ENCODE peak calls at places on chromosomes 13 and 19, in ten cellular contexts. P, E, J, S, O, Q, K, Z, T and N are unnamed samples.

GRCh38 chr13:91904005-91904404 is 505.6 kb downstream of the GPC5 start:
- DNase-seq in T (no peak), P (no peak), E (no peak), O (no peak), Z (no peak), S (no peak), Q (no peak), K (no peak), J (no peak), N (no peak)

GRCh38 chr13:60230593-60230992 is 66.9 kb upstream of the DIAPH3 start:
- DNase-seq in K (no peak), Z (no peak), T (no peak), E (no peak), Q (no peak), O (no peak), J (no peak), P (peak; percentile 20), S (no peak), N (no peak)

GRCh38 chr13:31119966-31120733 is 41.6 kb downstream of the HSPH1 start:
- DNase-seq in O (no peak), K (no peak), S (no peak), T (no peak), E (no peak), Q (no peak), J (no peak), P (no peak), Z (no peak), N (no peak)

GRCh38 chr19:850221-850978 is 1.7 kb upstream of the ELANE start:
- DNase-seq in S (peak; percentile 82), T (peak; percentile 91), J (peak; percentile 93), E (peak; percentile 96), Q (no peak), O (peak; percentile 56), P (peak; percentile 91), Z (peak; percentile 96), K (no peak), N (peak; percentile 92)

GRCh38 chr13:94966380-94966779 is 254.0 kb upstream of the SOX21 start:
- DNase-seq in E (no peak), P (no peak), S (no peak), Z (no peak), O (no peak), Q (no peak), T (no peak), J (no peak), K (no peak), N (no peak)

GRCh38 chr13:98519976-98520375 is 56.9 kb downstream of the STK24 start:
- DNase-seq in Z (no peak), J (no peak), O (no peak), T (no peak), P (no peak), S (no peak), E (no peak), K (no peak), Q (no peak), N (no peak)

GRCh38 chr19:46015080-46015960 is 7.5 kb downstream of the PGLYRP1 start:
- DNase-seq in J (peak; percentile 48), Q (peak; percentile 34), K (peak; percentile 38), T (peak; percentile 94), S (peak; percentile 83), Z (no peak), O (no peak), E (peak; percentile 72), P (peak; percentile 47), N (peak; percentile 71)

GRCh38 chr19:13795595-13796300 is 505 bp downstream of the ZSWIM4 start:
- DNase-seq in T (no peak), S (no peak), E (peak; percentile 64), K (no peak), Z (no peak), O (no peak), P (peak; percentile 51), J (no peak), Q (no peak), N (peak; percentile 59)

GRCh38 chr13:73235385-73235784 is 176.6 kb downstream of the KLF5 start:
- DNase-seq in Z (no peak), J (no peak), E (no peak), P (no peak), K (no peak), O (no peak), Q (no peak), T (peak; percentile 77), S (no peak), N (peak; percentile 55)

GRCh38 chr19:35715981-35716734 is 1.6 kb upstream of the KMT2B start:
- DNase-seq in P (peak; percentile 71), E (peak; percentile 81), Z (peak; percentile 67), J (peak; percentile 42), Q (peak; percentile 74), S (no peak), K (no peak), O (no peak), T (peak; percentile 92), N (peak; percentile 70)

GRCh38 chr19:10817291-10818038 is 18.5 kb downstream of the TMED1 start:
- DNase-seq in T (peak; percentile 44), E (peak; percentile 86), Z (peak; percentile 80), S (peak; percentile 51), J (peak; percentile 88), Q (no peak), P (peak; percentile 99), O (peak; percentile 95), K (no peak), N (no peak)

GRCh38 chr19:12075538-12076139 is 11.1 kb downstream of the ZNF844 start:
- DNase-seq in O (no peak), T (no peak), Q (no peak), E (no peak), P (peak; percentile 33), Z (no peak), K (no peak), S (no peak), J (no peak), N (no peak)

GRCh38 chr13:93375491-93375890 is 148.9 kb downstream of the GPC6 start:
- DNase-seq in S (no peak), T (no peak), K (no peak), Z (no peak), E (no peak), J (no peak), Q (no peak), P (no peak), O (no peak), N (no peak)

GRCh38 chr13:112943309-112944125 is 25.5 kb upstream of the MCF2L start:
- DNase-seq in J (no peak), O (no peak), Z (no peak), E (no peak), T (peak; percentile 89), S (peak; percentile 40), Q (peak; percentile 62), P (peak; percentile 52), K (no peak), N (no peak)

DNA sequence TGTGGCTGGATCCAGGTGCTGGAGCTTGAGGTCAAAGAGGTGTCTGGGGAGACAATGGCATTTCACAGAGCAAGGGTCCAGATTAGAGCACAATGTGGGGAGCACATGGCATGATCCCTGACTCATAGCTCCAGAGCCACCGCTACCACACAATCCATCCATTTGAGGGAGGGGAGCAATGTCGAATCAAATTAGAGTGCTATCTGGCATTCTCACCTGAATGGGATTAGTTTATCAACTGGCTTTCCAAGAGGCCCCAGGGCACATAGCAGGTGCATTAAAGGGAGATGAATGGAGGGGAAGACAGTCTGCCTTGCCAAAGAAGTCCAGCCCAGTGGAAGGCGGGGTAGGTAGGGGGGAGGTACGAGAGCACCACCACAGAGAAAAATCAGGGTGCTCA is 194.4 kb upstream of the GPR12 start:
- DNase-seq in T (no peak), J (no peak), O (no peak), K (no peak), P (no peak), E (no peak), Q (no peak), S (no peak), Z (no peak), N (no peak)
- H3K27ac ChIP-seq in T (no peak overlapping the region), J (no peak overlapping the region), O (no peak overlapping the region), K (no peak overlapping the region), P (no peak overlapping the region), E (no peak overlapping the region), Q (no peak overlapping the region), S (peak overlapping the region; percentile 81), Z (no peak overlapping the region), N (no peak overlapping the region)

DNA sequence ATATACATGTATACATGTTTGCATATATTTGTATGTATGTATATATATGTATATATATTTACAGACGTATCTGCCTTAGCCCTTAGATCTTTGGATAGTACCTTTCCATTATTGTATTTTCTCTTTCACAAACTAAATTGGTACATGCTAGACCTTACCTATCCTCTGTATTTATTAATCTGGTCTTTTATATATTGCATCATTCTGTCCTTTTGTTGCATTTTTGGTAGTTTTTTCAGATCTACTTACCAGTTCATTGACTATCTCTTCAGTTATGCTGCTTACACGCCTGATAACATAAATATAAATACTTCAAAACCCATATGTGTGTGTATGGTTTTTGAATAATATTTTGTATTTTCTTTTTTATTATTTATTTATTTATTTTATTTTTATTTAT is 11.7 kb downstream of the ZNF613 start:
- DNase-seq in O (no peak), Z (no peak), K (no peak), Q (no peak), S (no peak), T (no peak), E (no peak), J (no peak), P (no peak), N (no peak)
- H3K27ac ChIP-seq in O (no peak overlapping the region), Z (no peak overlapping the region), K (no peak overlapping the region), Q (no peak overlapping the region), S (no peak overlapping the region), T (no peak overlapping the region), E (no peak overlapping the region), J (no peak overlapping the region), P (no peak overlapping the region), N (no peak overlapping the region)

GRCh38 chr19:48868196-48868886 is at the start of gene PLEKHA4:
- DNase-seq in Z (peak; percentile 88), E (peak; percentile 85), S (peak; percentile 49), T (peak; percentile 85), P (peak; percentile 80), O (no peak), J (peak; percentile 76), Q (no peak), K (no peak), N (no peak)
- H3K27ac ChIP-seq in Z (peak within 1 kb of the TSS; percentile 74), E (peak within 1 kb of the TSS; percentile 79), S (peak within 1 kb of the TSS; percentile 74), T (peak within 1 kb of the TSS; percentile 67), P (peak within 1 kb of the TSS; percentile 68), O (peak within 1 kb of the TSS; percentile 73), J (peak within 1 kb of the TSS; percentile 85), Q (peak within 1 kb of the TSS; percentile 74), K (no peak within 1 kb of the TSS), N (peak within 1 kb of the TSS; percentile 96)

GRCh38 chr19:19465436-19466070 is 49.8 kb downstream of the TSSK6 start:
- DNase-seq in E (peak; percentile 45), Q (no peak), Z (no peak), S (no peak), P (no peak), K (no peak), T (peak; percentile 73), O (no peak), J (no peak), N (no peak)

GRCh38 chr19:19464339-19465098 is 50.8 kb downstream of the TSSK6 start:
- DNase-seq in S (no peak), T (peak; percentile 48), E (peak; percentile 34), J (no peak), P (peak; percentile 71), Q (no peak), Z (peak; percentile 42), O (no peak), K (no peak), N (no peak)

GRCh38 chr19:19463348-19464117 is 51.8 kb downstream of the TSSK6 start:
- DNase-seq in J (peak; percentile 67), Q (no peak), T (peak; percentile 69), O (no peak), P (peak; percentile 93), S (no peak), Z (peak; percentile 66), E (peak; percentile 76), K (no peak), N (no peak)

GRCh38 chr19:19468424-19469050 is 46.8 kb downstream of the TSSK6 start:
- DNase-seq in J (no peak), P (peak; percentile 45), Z (no peak), K (peak; percentile 48), T (no peak), O (no peak), E (no peak), Q (no peak), S (no peak), N (no peak)

GRCh38 chr19:19466201-19466600 is 49.1 kb downstream of the TSSK6 start:
- DNase-seq in J (no peak), O (no peak), T (peak; percentile 33), E (peak; percentile 29), P (no peak), S (no peak), K (no peak), Q (no peak), Z (no peak), N (no peak)
- H3K27ac ChIP-seq in J (no peak overlapping the region), O (no peak overlapping the region), T (no peak overlapping the region), E (no peak overlapping the region), P (no peak overlapping the region), S (no peak overlapping the region), K (no peak overlapping the region), Q (no peak overlapping the region), Z (no peak overlapping the region), N (no peak overlapping the region)